ENCODE peak calls at places on chromosome 6, in eight cellular contexts. T is neuronal stem cell, K is A549, H is fibroblast of lung, V is small intestine, U is Peyer's patch, B is astrocyte, Q is IMR-90. N is an unnamed sample.

GRCh38 chr6:19052219-19052618 is 665.1 kb downstream of the RNF144B start:
- DNase-seq in T (no peak), K (no peak), V (no peak), B (peak; percentile 66), Q (no peak), H (peak; percentile 76), U (no peak), N (no peak)

GRCh38 chr6:107154131-107154906 is 39.0 kb upstream of the BEND3 start:
- DNase-seq in B (peak; percentile 16), K (no peak), Q (no peak), H (peak; percentile 24), U (peak; percentile 52), V (peak; percentile 66), T (peak; percentile 56), N (peak; percentile 77)

GRCh38 chr6:41577865-41578713 is 31.9 kb downstream of the FOXP4 start:
- DNase-seq in U (no peak), K (peak; percentile 53), H (peak; percentile 68), V (peak; percentile 41), T (peak; percentile 89), B (peak; percentile 57), Q (peak; percentile 51), N (peak; percentile 54)

GRCh38 chr6:166333172-166333995 is 9.0 kb downstream of the SFT2D1 start:
- DNase-seq in K (no peak), U (no peak), V (peak; percentile 27), T (no peak), B (no peak), H (no peak), Q (no peak), N (no peak)

GRCh38 chr6:136846046-136846445 is 23.7 kb downstream of the PEX7 start:
- DNase-seq in V (peak; percentile 51), K (peak; percentile 24), T (peak; percentile 32), U (no peak), Q (peak; percentile 80), H (peak; percentile 56), B (peak; percentile 24), N (peak; percentile 34)

GRCh38 chr6:164013480-164014208 is 599.1 kb downstream of the QKI start:
- DNase-seq in T (no peak), K (no peak), V (no peak), Q (no peak), B (peak; percentile 20), H (peak; percentile 37), U (no peak), N (no peak)

GRCh38 chr6:161727063-161727462 is 453.2 kb upstream of the AGPAT4 start:
- DNase-seq in H (no peak), K (no peak), Q (no peak), B (no peak), V (no peak), T (no peak), U (no peak), N (no peak)

GRCh38 chr6:136783495-136784270 is 8.6 kb downstream of the MAP3K5 start:
- DNase-seq in H (no peak), K (no peak), U (no peak), V (no peak), Q (no peak), B (no peak), T (no peak), N (no peak)

GRCh38 chr6:22320750-22321149 is 23.9 kb upstream of the PRL start:
- DNase-seq in K (peak; percentile 10), Q (peak; percentile 93), B (peak; percentile 98), U (no peak), H (peak; percentile 99), V (no peak), T (no peak), N (no peak)

GRCh38 chr6:107689190-107689589 is 134.9 kb downstream of the SCML4 start:
- DNase-seq in B (no peak), H (no peak), T (no peak), V (no peak), Q (no peak), U (no peak), K (no peak), N (no peak)

GRCh38 chr6:152170702-152171667 is 363.5 kb downstream of the ESR1 start:
- DNase-seq in B (peak; percentile 97), T (no peak), Q (peak; percentile 75), H (peak; percentile 97), K (no peak), U (no peak), V (peak; percentile 7), N (no peak)

GRCh38 chr6:87671555-87672029 is 30.4 kb downstream of the AKIRIN2 start:
- DNase-seq in B (no peak), T (no peak), U (no peak), V (no peak), H (no peak), K (no peak), Q (no peak), N (no peak)

GRCh38 chr6:12103158-12103557 is 91.0 kb downstream of the HIVEP1 start:
- DNase-seq in K (no peak), Q (no peak), U (no peak), H (no peak), V (no peak), T (no peak), B (no peak), N (no peak)

GRCh38 chr6:38909020-38909730 is 139.4 kb upstream of the GLP1R start:
- DNase-seq in V (peak; percentile 94), T (no peak), H (no peak), U (no peak), B (no peak), Q (no peak), K (no peak), N (no peak)

GRCh38 chr6:107603029-107603428 is 113.1 kb downstream of the SOBP start:
- DNase-seq in U (no peak), Q (no peak), H (no peak), T (no peak), B (no peak), V (no peak), K (no peak), N (peak; percentile 48)

GRCh38 chr6:118892248-118893094 is 1.5 kb upstream of the ASF1A start:
- DNase-seq in K (no peak), H (peak; percentile 44), T (no peak), U (no peak), B (peak; percentile 33), V (no peak), Q (no peak), N (no peak)

GRCh38 chr6:154661751-154662150 is 71.5 kb upstream of the SCAF8 start:
- DNase-seq in V (no peak), T (no peak), Q (no peak), B (no peak), U (no peak), H (no peak), K (no peak), N (no peak)

GRCh38 chr6:156982168-156982567 is 205.0 kb downstream of the ARID1B start:
- DNase-seq in K (no peak), Q (no peak), B (no peak), T (no peak), V (no peak), U (no peak), H (no peak), N (no peak)
- H3K4me1 ChIP-seq in K (peaks cover 28% of the 10 kb centered on the region), Q (peaks cover 8% of the 10 kb centered on the region), B (no peaks in the 10 kb centered on the region), T (peaks cover 5% of the 10 kb centered on the region), V (peaks cover 15% of the 10 kb centered on the region), U (no peaks in the 10 kb centered on the region), H (no peaks in the 10 kb centered on the region), N (peaks cover 4% of the 10 kb centered on the region)

DNA sequence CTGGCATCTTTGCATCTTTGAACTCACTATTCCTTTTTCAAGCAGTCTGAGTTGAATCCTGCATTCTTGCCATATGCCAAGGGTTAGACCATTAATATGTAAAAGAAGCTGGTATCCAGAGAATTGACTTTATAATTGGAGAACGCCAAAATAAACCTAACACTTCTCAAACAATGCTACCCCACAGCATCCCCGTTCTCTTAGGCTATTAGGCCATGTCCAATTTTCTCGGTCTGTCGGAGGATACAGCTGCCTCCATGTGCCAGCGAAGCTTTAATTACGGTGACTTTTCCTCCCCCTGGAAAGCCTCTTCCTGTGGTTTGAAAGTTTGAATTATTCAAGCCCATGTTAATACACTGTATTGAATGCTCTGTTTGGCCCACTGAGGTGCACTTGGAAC is 60.6 kb downstream of the HS3ST5 start:
- DNase-seq in T (no peak), K (no peak), U (no peak), Q (no peak), H (no peak), V (no peak), B (no peak), N (peak; percentile 79)
- H3K4me1 ChIP-seq in T (peaks cover 6% of the 10 kb centered on the region), K (no peaks in the 10 kb centered on the region), U (no peaks in the 10 kb centered on the region), Q (no peaks in the 10 kb centered on the region), H (no peaks in the 10 kb centered on the region), V (no peaks in the 10 kb centered on the region), B (no peaks in the 10 kb centered on the region), N (peaks cover 15% of the 10 kb centered on the region)

GRCh38 chr6:20411544-20411943 is 9.9 kb downstream of the E2F3 start:
- DNase-seq in U (no peak), Q (no peak), B (no peak), T (no peak), V (no peak), K (no peak), H (no peak), N (no peak)

GRCh38 chr6:20411953-20412352 is 10.3 kb downstream of the E2F3 start:
- DNase-seq in Q (no peak), V (no peak), K (no peak), U (no peak), H (no peak), B (no peak), T (no peak), N (no peak)

GRCh38 chr6:20412674-20413073 is 11.0 kb downstream of the E2F3 start:
- DNase-seq in Q (no peak), B (no peak), H (no peak), T (no peak), K (no peak), V (no peak), U (no peak), N (no peak)

GRCh38 chr6:20408851-20409250 is 7.2 kb downstream of the E2F3 start:
- DNase-seq in K (no peak), Q (no peak), B (no peak), V (no peak), T (no peak), H (no peak), U (no peak), N (no peak)

DNA sequence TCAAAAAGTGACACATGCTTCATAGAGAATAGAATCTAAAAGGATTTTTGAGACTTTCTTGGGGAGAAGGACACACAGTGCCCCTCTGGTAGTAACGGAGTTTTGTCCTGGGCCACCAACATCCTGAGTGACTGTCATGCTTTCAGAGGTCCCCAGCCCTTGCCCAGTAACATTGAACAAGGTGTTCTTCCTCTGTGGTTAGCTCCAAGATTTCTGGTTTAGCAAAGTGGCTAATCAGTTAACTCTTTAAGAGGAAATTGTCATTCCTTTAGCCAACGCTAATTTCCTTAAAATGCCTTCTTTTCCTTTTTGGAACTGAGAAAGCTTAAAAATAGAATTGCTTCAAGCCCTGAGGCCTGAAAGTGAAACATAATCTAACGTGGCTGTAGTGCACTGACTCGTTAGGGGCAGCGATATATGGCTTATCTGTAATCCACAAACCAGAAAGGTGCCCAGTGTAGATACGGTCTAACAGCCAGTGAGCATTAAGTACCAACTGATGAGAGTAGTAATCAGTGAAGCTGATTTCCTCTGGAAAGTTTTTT is 7.8 kb downstream of the E2F3 start:
- DNase-seq in T (no peak), U (no peak), B (no peak), H (peak; percentile 7), K (no peak), Q (no peak), V (peak; percentile 27), N (no peak)
- H3K4me1 ChIP-seq in T (peaks cover 6% of the 10 kb centered on the region), U (peaks cover 13% of the 10 kb centered on the region), B (no peaks in the 10 kb centered on the region), H (no peaks in the 10 kb centered on the region), K (peaks cover 5% of the 10 kb centered on the region), Q (peaks cover 4% of the 10 kb centered on the region), V (peaks cover 6% of the 10 kb centered on the region), N (peaks cover 13% of the 10 kb centered on the region)

DNA sequence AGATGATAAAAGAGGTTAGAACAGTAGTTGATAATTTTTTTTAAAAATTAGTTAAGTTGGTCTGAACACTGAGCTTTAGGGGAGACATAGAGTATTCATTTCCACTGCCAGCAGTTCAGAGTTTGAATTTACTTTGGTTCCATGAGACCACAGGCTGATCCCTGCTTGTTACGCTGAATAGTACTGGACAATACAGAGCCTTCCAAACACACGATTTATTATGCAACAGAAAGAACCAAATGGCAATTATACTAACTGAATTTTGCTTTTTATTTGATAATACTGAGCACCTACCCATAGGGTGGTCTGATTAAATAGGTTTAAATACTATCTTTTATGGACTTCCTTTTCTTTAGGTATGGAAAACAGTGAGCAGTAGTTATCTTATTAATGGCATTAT is 111.4 kb downstream of the POPDC3 start:
- DNase-seq in K (no peak), U (no peak), H (no peak), V (no peak), B (no peak), Q (no peak), T (no peak), N (no peak)
- H3K4me1 ChIP-seq in K (peaks cover 54% of the 10 kb centered on the region), U (no peaks in the 10 kb centered on the region), H (no peaks in the 10 kb centered on the region), V (no peaks in the 10 kb centered on the region), B (no peaks in the 10 kb centered on the region), Q (no peaks in the 10 kb centered on the region), T (peaks cover 3% of the 10 kb centered on the region), N (no peaks in the 10 kb centered on the region)